ENCODE peak calls at places on chromosomes 6 and 20, in five cellular contexts. N is activated CD4-positive, alpha-beta memory T cell treated with anti-CD3 and anti-CD28 coated beads for 36 hours; L is islet precursor cell; Z is HT1080; E is Right ventricle myocardium superior. I is an unnamed sample.

GRCh38 chr6:137013738-137014602 is 30.8 kb downstream of the IL20RA start:
- DNase-seq in E (no peak), Z (peak), N (no peak), L (no peak), I (peak)

GRCh38 chr6:126444874-126445273 is 105.0 kb downstream of the CENPW start:
- DNase-seq in E (no peak), L (peak), N (no peak), Z (peak), I (no peak)

GRCh38 chr20:10662151-10662550 is 11.6 kb downstream of the JAG1 start:
- DNase-seq in E (no peak), N (no peak), Z (no peak), L (no peak), I (no peak)

GRCh38 chr6:154891901-154892300 is 103.2 kb upstream of the TIAM2 start:
- DNase-seq in Z (peak), L (no peak), E (no peak), N (no peak), I (no peak)

GRCh38 chr20:1674361-1674760 is 16.8 kb upstream of the SIRPG start:
- DNase-seq in Z (no peak), E (no peak), L (no peak), N (peak), I (no peak)

GRCh38 chr20:10667077-10667401 is 6.8 kb downstream of the JAG1 start:
- DNase-seq in E (peak), Z (no peak), L (no peak), N (no peak), I (no peak)

GRCh38 chr20:48159156-48159971 is 374.1 kb upstream of the SULF2 start:
- DNase-seq in N (no peak), L (no peak), E (no peak), Z (no peak), I (no peak)

GRCh38 chr6:46279874-46280273 is 109.1 kb upstream of the ENPP5 start:
- DNase-seq in Z (no peak), E (no peak), N (no peak), L (no peak), I (no peak)

GRCh38 chr6:163490826-163491577 is 76.5 kb downstream of the QKI start:
- DNase-seq in L (no peak), Z (no peak), N (peak), E (peak), I (peak)

GRCh38 chr6:63571382-63571882 is 848 bp upstream of the LOC128125822 start:
- DNase-seq in Z (no peak), L (no peak), E (no peak), N (no peak), I (no peak)

GRCh38 chr6:98957440-98957839 is 9.7 kb upstream of the FBXL4 start:
- DNase-seq in E (no peak), L (peak), N (no peak), Z (peak), I (no peak)

GRCh38 chr6:74075323-74075722 is 379.3 kb downstream of the CD109 start:
- DNase-seq in Z (no peak), N (no peak), E (peak), L (no peak), I (no peak)

GRCh38 chr20:9140172-9140760 is 71.4 kb downstream of the PLCB4 start:
- DNase-seq in L (no peak), N (no peak), Z (no peak), E (no peak), I (no peak)

GRCh38 chr6:107082045-107082444 is 33.3 kb downstream of the BEND3 start:
- DNase-seq in Z (no peak), L (peak), N (no peak), E (no peak), I (no peak)

GRCh38 chr20:33482581-33482980 is 7.3 kb upstream of the CBFA2T2 start:
- DNase-seq in E (no peak), Z (no peak), N (no peak), L (no peak), I (no peak)

GRCh38 chr6:131979515-131980337 is 28.6 kb upstream of the CCN2 start:
- DNase-seq in N (no peak), L (no peak), Z (peak), E (no peak), I (no peak)

GRCh38 chr20:18633411-18633810 is 45.6 kb downstream of the DTD1 start:
- DNase-seq in E (no peak), Z (no peak), N (no peak), L (no peak), I (no peak)

GRCh38 chr20:45441746-45442145 is 25.8 kb downstream of the PIGT start:
- DNase-seq in E (no peak), L (peak), Z (no peak), N (no peak), I (no peak)

GRCh38 chr6:168873266-168873665 is 380.4 kb downstream of the THBS2 start:
- DNase-seq in Z (no peak), E (no peak), N (no peak), L (no peak), I (no peak)

GRCh38 chr6:131946992-131947955 is 3.9 kb downstream of the CCN2 start:
- DNase-seq in Z (peak), L (no peak), N (no peak), E (no peak), I (no peak)

GRCh38 chr6:145722190-145722589 is 13.1 kb downstream of the EPM2A start:
- DNase-seq in L (no peak), N (no peak), Z (no peak), E (no peak), I (no peak)

GRCh38 chr6:17928514-17929430 is 58.7 kb downstream of the KIF13A start:
- DNase-seq in L (no peak), Z (peak), E (no peak), N (no peak), I (no peak)